ENCODE peak calls at places on chromosomes 12 and 14, in five cellular contexts. One of them, this sample, is unnamed. For H3K4me1, the result is how much of the 10 kb centered on the place peaks cover.

GRCh38 chr14:103016594-103016993 is 40.8 kb downstream of the CDC42BPB start:
- DNase-seq in A549: no peak
- DNase-seq in transverse colon: no peak
- DNase-seq in adrenal gland: no peak
- DNase-seq in HCT116: no peak
- DNase-seq in this sample: no peak

GRCh38 chr14:52063107-52063506 is 5.8 kb downstream of the NID2 start:
- DNase-seq in A549: no peak
- DNase-seq in transverse colon: no peak
- DNase-seq in adrenal gland: no peak
- DNase-seq in HCT116: no peak
- DNase-seq in this sample: no peak

GRCh38 chr12:15164997-15165659 is 56.1 kb downstream of the RERG start:
- DNase-seq in A549: peak
- DNase-seq in transverse colon: no peak
- DNase-seq in adrenal gland: peak
- DNase-seq in HCT116: no peak
- DNase-seq in this sample: no peak

GRCh38 chr12:39603065-39603464 is 16.5 kb downstream of the ABCD2 start:
- DNase-seq in A549: no peak
- DNase-seq in transverse colon: no peak
- DNase-seq in adrenal gland: no peak
- DNase-seq in HCT116: no peak
- DNase-seq in this sample: no peak

GRCh38 chr12:121804417-121805111 is 755 bp downstream of the SETD1B start:
- DNase-seq in A549: peak
- DNase-seq in transverse colon: no peak
- DNase-seq in adrenal gland: peak
- DNase-seq in HCT116: no peak
- DNase-seq in this sample: no peak

GRCh38 chr12:4268549-4269181 is 4.9 kb upstream of the CCND2 start:
- DNase-seq in A549: no peak
- DNase-seq in transverse colon: no peak
- DNase-seq in adrenal gland: no peak
- DNase-seq in HCT116: no peak
- DNase-seq in this sample: no peak

GRCh38 chr12:66365718-66366485 is 63.6 kb downstream of the HELB start:
- DNase-seq in A549: no peak
- DNase-seq in transverse colon: no peak
- DNase-seq in adrenal gland: no peak
- DNase-seq in HCT116: no peak
- DNase-seq in this sample: no peak

GRCh38 chr12:108850854-108851573 is 6.4 kb downstream of the SSH1 start:
- DNase-seq in A549: peak
- DNase-seq in transverse colon: no peak
- DNase-seq in adrenal gland: peak
- DNase-seq in HCT116: no peak
- DNase-seq in this sample: no peak

GRCh38 chr12:6367969-6368892 is 7.1 kb downstream of the SCNN1A start:
- DNase-seq in A549: peak
- DNase-seq in transverse colon: no peak
- DNase-seq in adrenal gland: no peak
- DNase-seq in HCT116: no peak
- DNase-seq in this sample: no peak

GRCh38 chr12:124752437-124753229 is 111.0 kb downstream of the SCARB1 start:
- DNase-seq in A549: no peak
- DNase-seq in transverse colon: no peak
- DNase-seq in adrenal gland: no peak
- DNase-seq in HCT116: no peak
- DNase-seq in this sample: no peak

GRCh38 chr14:24032727-24033418 is 18.9 kb upstream of the CARMIL3 start:
- DNase-seq in A549: peak
- DNase-seq in transverse colon: no peak
- DNase-seq in adrenal gland: peak
- DNase-seq in HCT116: no peak
- DNase-seq in this sample: no peak

GRCh38 chr14:105475269-105475915 is 771 bp downstream of the CRIP2 start:
- DNase-seq in A549: no peak
- DNase-seq in transverse colon: no peak
- DNase-seq in adrenal gland: peak
- DNase-seq in HCT116: no peak
- DNase-seq in this sample: no peak
- H3K4me3 ChIP-seq in A549: peak
- H3K4me3 ChIP-seq in transverse colon: peak
- H3K4me3 ChIP-seq in adrenal gland: no peak
- H3K4me3 ChIP-seq in HCT116: peak
- H3K4me3 ChIP-seq in this sample: peak

DNA sequence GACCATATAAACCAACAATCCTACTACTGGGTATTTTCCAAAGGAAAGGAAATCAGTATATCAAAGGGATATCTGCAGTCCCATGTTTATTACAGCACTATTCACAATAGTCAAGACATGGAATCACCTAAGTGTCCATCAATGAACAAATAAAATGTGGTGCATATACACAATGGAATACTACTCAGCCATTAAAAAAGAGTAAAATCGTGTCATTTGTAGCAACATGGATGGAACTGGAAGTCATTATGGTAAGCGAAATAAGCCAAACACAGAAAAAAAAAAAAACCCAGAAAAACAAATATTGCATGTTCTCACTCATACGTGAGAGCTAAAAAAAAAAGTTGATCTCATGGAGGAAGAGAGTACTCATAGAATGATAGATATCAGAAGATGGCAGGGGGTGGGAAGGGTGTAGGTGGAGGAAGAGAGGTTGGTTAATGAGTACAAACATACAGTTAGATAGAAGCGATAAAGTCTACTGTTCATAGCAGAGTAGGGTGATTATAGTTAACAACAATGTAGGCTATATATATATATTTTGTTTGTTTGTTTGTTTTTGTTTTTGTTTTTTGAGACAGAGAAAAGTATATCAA is 49.3 kb downstream of the BCAT1 start:
- DNase-seq in A549: no peak
- DNase-seq in transverse colon: no peak
- DNase-seq in adrenal gland: no peak
- DNase-seq in HCT116: no peak
- DNase-seq in this sample: no peak
- H3K4me1 ChIP-seq in A549: under half
- H3K4me1 ChIP-seq in transverse colon: under half
- H3K4me1 ChIP-seq in adrenal gland: under half
- H3K4me1 ChIP-seq in HCT116: under half
- H3K4me1 ChIP-seq in this sample: under half

DNA sequence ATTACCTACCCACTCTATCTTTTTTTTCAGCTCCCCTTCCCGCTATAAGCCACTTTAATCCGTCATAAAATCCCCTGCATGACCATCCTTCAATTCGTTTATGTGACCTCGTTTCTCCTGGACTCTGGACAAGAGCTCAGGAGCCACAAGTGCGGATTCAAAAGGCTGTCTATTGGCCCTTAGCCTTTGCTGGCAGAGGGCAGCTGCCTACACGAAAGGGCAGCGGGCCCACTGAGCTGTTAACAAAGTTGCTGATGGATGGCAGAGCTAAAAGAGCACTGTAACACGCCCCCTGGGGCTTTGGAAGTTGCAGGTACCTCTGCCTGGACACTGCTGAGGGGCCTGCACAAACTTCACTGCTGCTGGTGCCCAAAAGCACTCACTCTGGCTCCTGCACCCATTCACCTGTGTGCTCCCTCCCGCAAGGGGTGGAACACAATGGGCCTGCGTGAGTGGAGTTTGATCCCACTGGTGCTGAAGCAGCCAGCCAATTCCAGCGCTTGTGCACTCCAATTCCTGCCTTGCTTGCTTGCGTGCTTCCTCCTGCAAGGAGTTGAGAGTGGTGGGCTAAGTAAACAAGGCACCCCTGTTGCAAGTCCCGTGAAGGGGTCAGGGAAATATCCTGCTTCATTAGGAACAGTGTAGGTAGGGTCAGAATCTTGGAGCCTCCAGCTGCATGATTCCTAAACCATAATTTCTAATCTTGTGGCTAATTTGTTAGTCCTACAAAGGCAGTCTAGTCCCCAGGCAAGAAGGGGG is 10.6 kb upstream of the DRAM1 start:
- DNase-seq in A549: no peak
- DNase-seq in transverse colon: no peak
- DNase-seq in adrenal gland: peak
- DNase-seq in HCT116: no peak
- DNase-seq in this sample: no peak
- TF ChIP-seq POLR2A in A549: no peak
- TF ChIP-seq POLR2A in transverse colon: no peak
- TF ChIP-seq POLR2A in adrenal gland: no peak
- TF ChIP-seq POLR2A in HCT116: no peak
- TF ChIP-seq POLR2A in this sample: no peak

DNA sequence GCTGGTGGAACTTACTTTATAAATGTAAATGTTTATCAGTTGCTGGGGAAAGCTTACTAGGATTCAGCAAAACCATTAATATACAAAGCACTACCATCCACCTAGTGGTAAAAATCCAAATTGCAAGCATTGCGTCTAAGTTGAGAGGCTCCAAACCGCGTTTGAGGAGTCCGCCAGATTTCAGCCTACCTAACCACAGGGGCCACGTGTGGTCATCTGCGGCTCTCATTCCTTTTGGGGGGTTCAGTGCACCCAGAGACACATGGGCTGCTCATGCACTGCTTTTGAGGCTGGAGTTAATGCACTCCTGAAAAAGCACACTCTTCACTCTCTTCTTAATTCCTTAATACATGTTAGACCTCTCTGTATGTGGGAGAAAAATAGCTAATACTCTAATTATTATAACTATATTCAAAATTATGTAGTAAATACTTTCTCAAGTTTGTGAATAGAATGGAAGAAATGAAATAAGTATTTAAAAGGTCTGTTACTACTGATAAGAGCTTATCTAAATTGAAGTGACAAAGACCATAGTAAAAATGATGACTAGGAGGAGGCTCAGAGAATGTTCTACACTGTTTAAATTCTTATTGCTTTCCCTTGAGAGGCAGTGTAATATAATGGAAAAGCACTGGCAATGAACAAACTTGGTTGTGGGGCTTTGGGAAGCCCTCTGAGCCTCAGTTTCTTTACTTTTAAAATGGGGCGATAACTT is 41.4 kb upstream of the MANSC4 start:
- DNase-seq in A549: peak
- DNase-seq in transverse colon: peak
- DNase-seq in adrenal gland: peak
- DNase-seq in HCT116: peak
- DNase-seq in this sample: no peak
- H3K4me3 ChIP-seq in A549: no peak
- H3K4me3 ChIP-seq in transverse colon: no peak
- H3K4me3 ChIP-seq in adrenal gland: no peak
- H3K4me3 ChIP-seq in HCT116: no peak
- H3K4me3 ChIP-seq in this sample: no peak